ENCODE peak calls at places on chromosomes 12 and 14, in four cellular contexts. One of them, this sample, is unnamed. For H3K36me3, the result is how much of the 10 kb centered on the place peaks cover.

GRCh38 chr12:117134721-117135120 is 35.5 kb upstream of the TESC start:
- DNase-seq in endodermal cell: no peak
- DNase-seq in uterus: no peak
- DNase-seq in colonic mucosa: no peak
- DNase-seq in this sample: no peak

GRCh38 chr12:96585977-96586376 is 96.6 kb downstream of the CFAP54 start:
- DNase-seq in endodermal cell: no peak
- DNase-seq in uterus: no peak
- DNase-seq in colonic mucosa: no peak
- DNase-seq in this sample: no peak

GRCh38 chr14:98210045-98210678 is 1061.8 kb downstream of the BCL11B start:
- DNase-seq in endodermal cell: peak
- DNase-seq in uterus: no peak
- DNase-seq in colonic mucosa: no peak
- DNase-seq in this sample: no peak

GRCh38 chr12:74293689-74294131 is 243.9 kb upstream of the ATXN7L3B start:
- DNase-seq in endodermal cell: peak
- DNase-seq in uterus: no peak
- DNase-seq in colonic mucosa: no peak
- DNase-seq in this sample: no peak

GRCh38 chr12:56631790-56632700 is 1.9 kb upstream of the BAZ2A start:
- DNase-seq in endodermal cell: peak
- DNase-seq in uterus: peak
- DNase-seq in colonic mucosa: peak
- DNase-seq in this sample: peak

GRCh38 chr12:81992461-81992860 is 233.3 kb upstream of the PPFIA2 start:
- DNase-seq in endodermal cell: peak
- DNase-seq in uterus: no peak
- DNase-seq in colonic mucosa: no peak
- DNase-seq in this sample: no peak

GRCh38 chr12:68530965-68531364 is 79.7 kb upstream of the RAP1B start:
- DNase-seq in endodermal cell: no peak
- DNase-seq in uterus: no peak
- DNase-seq in colonic mucosa: no peak
- DNase-seq in this sample: peak

GRCh38 chr12:89947437-89948265 is 239.0 kb upstream of the ATP2B1 start:
- DNase-seq in endodermal cell: peak
- DNase-seq in uterus: peak
- DNase-seq in colonic mucosa: no peak
- DNase-seq in this sample: no peak

GRCh38 chr12:57085999-57086950 is 2.6 kb upstream of the NAB2 start:
- DNase-seq in endodermal cell: peak
- DNase-seq in uterus: peak
- DNase-seq in colonic mucosa: peak
- DNase-seq in this sample: peak

GRCh38 chr14:70919774-70920173 is 12.5 kb downstream of the PCNX1 start:
- DNase-seq in endodermal cell: no peak
- DNase-seq in uterus: no peak
- DNase-seq in colonic mucosa: no peak
- DNase-seq in this sample: no peak

GRCh38 chr14:104588066-104588857 is 8.7 kb downstream of the C14orf180 start:
- DNase-seq in endodermal cell: no peak
- DNase-seq in uterus: no peak
- DNase-seq in colonic mucosa: no peak
- DNase-seq in this sample: no peak

GRCh38 chr12:42716521-42716920 is 127.0 kb upstream of the PRICKLE1 start:
- DNase-seq in endodermal cell: no peak
- DNase-seq in uterus: peak
- DNase-seq in colonic mucosa: no peak
- DNase-seq in this sample: no peak

GRCh38 chr12:117025481-117026151 is 73.6 kb downstream of the TESC start:
- DNase-seq in endodermal cell: peak
- DNase-seq in uterus: peak
- DNase-seq in colonic mucosa: peak
- DNase-seq in this sample: peak

GRCh38 chr14:95256011-95256775 is 63.5 kb downstream of the CLMN start:
- DNase-seq in endodermal cell: peak
- DNase-seq in uterus: no peak
- DNase-seq in colonic mucosa: no peak
- DNase-seq in this sample: no peak

GRCh38 chr12:34625116-34625515 is 602.8 kb downstream of the ALG10 start:
- DNase-seq in endodermal cell: no peak
- DNase-seq in uterus: no peak
- DNase-seq in colonic mucosa: no peak
- DNase-seq in this sample: no peak

GRCh38 chr12:39912211-39912980 is 193.5 kb downstream of the SLC2A13 start:
- DNase-seq in endodermal cell: no peak
- DNase-seq in uterus: no peak
- DNase-seq in colonic mucosa: peak
- DNase-seq in this sample: no peak

GRCh38 chr14:80216818-80217217 is 5.5 kb upstream of the DIO2 start:
- DNase-seq in endodermal cell: no peak
- DNase-seq in uterus: no peak
- DNase-seq in colonic mucosa: no peak
- DNase-seq in this sample: no peak

GRCh38 chr12:26195641-26196423 is 459 bp downstream of the SSPN start:
- DNase-seq in endodermal cell: peak
- DNase-seq in uterus: peak
- DNase-seq in colonic mucosa: peak
- DNase-seq in this sample: peak

GRCh38 chr12:56020437-56021189 is at the start of gene IKZF4:
- DNase-seq in endodermal cell: peak
- DNase-seq in uterus: peak
- DNase-seq in colonic mucosa: peak
- DNase-seq in this sample: no peak

GRCh38 chr12:118102609-118103008 is 1.2 kb downstream of the VSIG10 start:
- DNase-seq in endodermal cell: peak
- DNase-seq in uterus: no peak
- DNase-seq in colonic mucosa: no peak
- DNase-seq in this sample: no peak

GRCh38 chr12:79128956-79129355 is 264.4 kb downstream of the SYT1 start:
- DNase-seq in endodermal cell: no peak
- DNase-seq in uterus: no peak
- DNase-seq in colonic mucosa: no peak
- DNase-seq in this sample: no peak

GRCh38 chr12:6265038-6265405 is 45.5 kb upstream of the PLEKHG6 start:
- DNase-seq in endodermal cell: no peak
- DNase-seq in uterus: no peak
- DNase-seq in colonic mucosa: no peak
- DNase-seq in this sample: no peak

GRCh38 chr12:9064201-9064814 is 51.4 kb downstream of the A2M start:
- DNase-seq in endodermal cell: peak
- DNase-seq in uterus: peak
- DNase-seq in colonic mucosa: peak
- DNase-seq in this sample: peak

GRCh38 chr14:100291305-100292075 is 14.8 kb downstream of the SLC25A29 start:
- DNase-seq in endodermal cell: peak
- DNase-seq in uterus: peak
- DNase-seq in colonic mucosa: no peak
- DNase-seq in this sample: peak

GRCh38 chr14:92945959-92946846 is 23.3 kb downstream of the CHGA start:
- DNase-seq in endodermal cell: no peak
- DNase-seq in uterus: no peak
- DNase-seq in colonic mucosa: peak
- DNase-seq in this sample: peak

GRCh38 chr12:20704860-20705259 is 9.7 kb downstream of the SLCO1C1 start:
- DNase-seq in endodermal cell: no peak
- DNase-seq in uterus: no peak
- DNase-seq in colonic mucosa: no peak
- DNase-seq in this sample: no peak

GRCh38 chr14:20434701-20435453 is 1.1 kb downstream of the KLHL33 start:
- DNase-seq in endodermal cell: no peak
- DNase-seq in uterus: peak
- DNase-seq in colonic mucosa: no peak
- DNase-seq in this sample: peak

GRCh38 chr14:51643137-51643536 is 8.6 kb upstream of the FRMD6 start:
- DNase-seq in endodermal cell: no peak
- DNase-seq in uterus: no peak
- DNase-seq in colonic mucosa: no peak
- DNase-seq in this sample: no peak

GRCh38 chr14:60510254-60510975 is 1.5 kb downstream of the SIX6 start:
- DNase-seq in endodermal cell: no peak
- DNase-seq in uterus: no peak
- DNase-seq in colonic mucosa: no peak
- DNase-seq in this sample: no peak

GRCh38 chr14:54209501-54210231 is 187.1 kb upstream of the CDKN3 start:
- DNase-seq in endodermal cell: no peak
- DNase-seq in uterus: no peak
- DNase-seq in colonic mucosa: no peak
- DNase-seq in this sample: no peak

GRCh38 chr12:91687052-91688017 is 458.3 kb downstream of the BTG1 start:
- DNase-seq in endodermal cell: no peak
- DNase-seq in uterus: no peak
- DNase-seq in colonic mucosa: no peak
- DNase-seq in this sample: no peak

GRCh38 chr12:32482226-32482625 is 82.9 kb downstream of the FGD4 start:
- DNase-seq in endodermal cell: no peak
- DNase-seq in uterus: no peak
- DNase-seq in colonic mucosa: no peak
- DNase-seq in this sample: no peak
- H3K27ac ChIP-seq in endodermal cell: no peak
- H3K27ac ChIP-seq in uterus: no peak
- H3K27ac ChIP-seq in colonic mucosa: peak
- H3K27ac ChIP-seq in this sample: no peak

GRCh38 chr12:104579716-104580495 is 123.2 kb downstream of the CHST11 start:
- DNase-seq in endodermal cell: no peak
- DNase-seq in uterus: no peak
- DNase-seq in colonic mucosa: no peak
- DNase-seq in this sample: no peak
- TF ChIP-seq CTCF in endodermal cell: no peak
- TF ChIP-seq CTCF in uterus: no peak
- TF ChIP-seq CTCF in colonic mucosa: no peak
- TF ChIP-seq CTCF in this sample: no peak

GRCh38 chr12:95261109-95261508 is 43.5 kb downstream of the VEZT start:
- DNase-seq in endodermal cell: no peak
- DNase-seq in uterus: no peak
- DNase-seq in colonic mucosa: no peak
- DNase-seq in this sample: no peak
- H3K36me3 ChIP-seq in endodermal cell: half or more
- H3K36me3 ChIP-seq in uterus: under half
- H3K36me3 ChIP-seq in colonic mucosa: under half
- H3K36me3 ChIP-seq in this sample: half or more

GRCh38 chr12:130154276-130154675 is 8.0 kb upstream of the FZD10 start:
- DNase-seq in endodermal cell: no peak
- DNase-seq in uterus: no peak
- DNase-seq in colonic mucosa: no peak
- DNase-seq in this sample: peak

GRCh38 chr12:130158775-130159100 is 3.5 kb upstream of the FZD10 start:
- DNase-seq in endodermal cell: no peak
- DNase-seq in uterus: no peak
- DNase-seq in colonic mucosa: no peak
- DNase-seq in this sample: no peak

GRCh38 chr12:130155416-130156073 is 6.7 kb upstream of the FZD10 start:
- DNase-seq in endodermal cell: no peak
- DNase-seq in uterus: no peak
- DNase-seq in colonic mucosa: no peak
- DNase-seq in this sample: peak

GRCh38 chr12:130157998-130158774 is 4.1 kb upstream of the FZD10 start:
- DNase-seq in endodermal cell: peak
- DNase-seq in uterus: no peak
- DNase-seq in colonic mucosa: no peak
- DNase-seq in this sample: no peak

DNA sequence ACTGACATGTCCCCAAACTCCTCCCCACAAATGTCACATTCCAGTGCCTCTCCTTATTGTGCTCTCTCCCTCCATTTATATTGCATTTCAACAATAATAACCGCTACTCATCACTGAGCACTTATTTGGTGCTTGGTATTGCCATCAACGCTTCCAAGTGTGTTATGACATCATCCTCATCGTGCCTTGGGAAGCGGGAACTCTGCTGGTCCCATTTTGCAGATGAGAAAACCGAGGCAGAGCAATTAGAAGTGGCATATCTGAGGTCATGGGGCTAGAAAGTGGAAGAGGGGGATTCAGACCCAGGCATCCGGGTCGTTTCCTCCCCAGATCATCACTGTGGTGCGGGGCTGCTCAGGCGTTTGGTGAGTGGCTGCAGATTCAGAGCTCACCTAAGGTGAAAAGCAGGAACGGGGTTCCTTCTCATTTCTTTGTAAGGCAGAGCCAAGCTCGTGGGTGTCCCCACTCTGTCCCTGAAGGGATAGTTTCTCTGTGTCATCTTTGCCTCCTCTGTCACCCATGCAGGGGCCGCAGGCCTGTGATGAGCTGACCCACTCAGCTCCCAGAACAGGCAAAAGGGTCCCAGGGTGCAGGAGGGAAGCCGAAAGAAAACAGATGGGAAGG is 5.5 kb upstream of the FZD10 start:
- DNase-seq in endodermal cell: no peak
- DNase-seq in uterus: no peak
- DNase-seq in colonic mucosa: no peak
- DNase-seq in this sample: no peak
- H3K27ac ChIP-seq in endodermal cell: no peak
- H3K27ac ChIP-seq in uterus: no peak
- H3K27ac ChIP-seq in colonic mucosa: no peak
- H3K27ac ChIP-seq in this sample: no peak

GRCh38 chr14:91063119-91063518 is 2.7 kb upstream of the RPS6KA5 start:
- DNase-seq in endodermal cell: no peak
- DNase-seq in uterus: no peak
- DNase-seq in colonic mucosa: no peak
- DNase-seq in this sample: no peak

GRCh38 chr14:91061309-91061887 is 957 bp upstream of the RPS6KA5 start:
- DNase-seq in endodermal cell: no peak
- DNase-seq in uterus: no peak
- DNase-seq in colonic mucosa: no peak
- DNase-seq in this sample: no peak

GRCh38 chr14:91059576-91060471 is 617 bp downstream of the RPS6KA5 start:
- DNase-seq in endodermal cell: peak
- DNase-seq in uterus: no peak
- DNase-seq in colonic mucosa: peak
- DNase-seq in this sample: peak

GRCh38 chr14:91062600-91062999 is 2.2 kb upstream of the RPS6KA5 start:
- DNase-seq in endodermal cell: no peak
- DNase-seq in uterus: no peak
- DNase-seq in colonic mucosa: no peak
- DNase-seq in this sample: no peak

GRCh38 chr14:91060472-91061308 is at the start of gene RPS6KA5:
- DNase-seq in endodermal cell: peak
- DNase-seq in uterus: peak
- DNase-seq in colonic mucosa: peak
- DNase-seq in this sample: peak
- TF ChIP-seq CTCF in endodermal cell: peak
- TF ChIP-seq CTCF in uterus: no peak
- TF ChIP-seq CTCF in colonic mucosa: no peak
- TF ChIP-seq CTCF in this sample: peak

GRCh38 chr12:49330032-49330619 is 6.9 kb downstream of the C1QL4 start:
- DNase-seq in endodermal cell: no peak
- DNase-seq in uterus: no peak
- DNase-seq in colonic mucosa: no peak
- DNase-seq in this sample: no peak
- H3K36me3 ChIP-seq in endodermal cell: half or more
- H3K36me3 ChIP-seq in uterus: under half
- H3K36me3 ChIP-seq in colonic mucosa: under half
- H3K36me3 ChIP-seq in this sample: under half